ENCODE peak calls at places on chromosomes 3 and 15, in four cellular contexts. F is DND-41; P is CD4-positive, CD25-positive, alpha-beta regulatory T cell; K is heart left ventricle. L is an unnamed sample.

GRCh38 chr3:62500556-62501294 is 127.4 kb upstream of the FEZF2 start:
- DNase-seq in P (no peak), K (no peak), F (no peak), L (peak)

GRCh38 chr3:153639634-153640033 is 477.6 kb downstream of the RAP2B start:
- DNase-seq in K (no peak), P (no peak), F (no peak), L (no peak)

GRCh38 chr3:29557186-29557585 is 276.3 kb downstream of the RBMS3 start:
- DNase-seq in F (no peak), K (no peak), P (no peak), L (no peak)

GRCh38 chr3:126918223-126918622 is 64.7 kb upstream of the PLXNA1 start:
- DNase-seq in P (no peak), K (no peak), F (no peak), L (no peak)

GRCh38 chr3:149339931-149340309 is 6.5 kb upstream of the TM4SF18 start:
- DNase-seq in F (no peak), P (no peak), K (peak), L (peak)

GRCh38 chr3:42755681-42756578 is 17.1 kb downstream of the CCDC13 start:
- DNase-seq in F (no peak), K (no peak), P (no peak), L (peak)

GRCh38 chr3:129025691-129026435 is 24.8 kb downstream of the EFCC1 start:
- DNase-seq in K (peak), F (no peak), P (no peak), L (no peak)

GRCh38 chr3:113304102-113304501 is 92.7 kb downstream of the BOC start:
- DNase-seq in P (no peak), F (no peak), K (no peak), L (no peak)

GRCh38 chr3:168865022-168865551 is 769.4 kb upstream of the GOLIM4 start:
- DNase-seq in F (no peak), P (no peak), K (no peak), L (peak)

GRCh38 chr3:11385908-11386307 is 113.7 kb downstream of the ATG7 start:
- DNase-seq in F (no peak), P (no peak), K (no peak), L (peak)

GRCh38 chr3:147311716-147312115 is 94.6 kb downstream of the ZIC4 start:
- DNase-seq in P (no peak), F (no peak), K (no peak), L (no peak)

GRCh38 chr3:110248666-110249065 is 823.0 kb upstream of the NECTIN3 start:
- DNase-seq in P (no peak), K (no peak), F (no peak), L (peak)

GRCh38 chr15:26023231-26023630 is 160.1 kb upstream of the ATP10A start:
- DNase-seq in F (no peak), K (no peak), P (no peak), L (no peak)

GRCh38 chr15:52247032-52247431 is 48.6 kb downstream of the MYO5C start:
- DNase-seq in K (no peak), P (no peak), F (no peak), L (peak)

GRCh38 chr3:192795021-192795420 is 67.7 kb upstream of the FGF12 start:
- DNase-seq in P (no peak), F (no peak), K (no peak), L (no peak)

GRCh38 chr15:37764733-37765191 is 169.7 kb upstream of the TMCO5A start:
- DNase-seq in K (no peak), P (no peak), F (peak), L (peak)

GRCh38 chr3:30347679-30348216 is 258.7 kb upstream of the TGFBR2 start:
- DNase-seq in K (no peak), P (no peak), F (peak), L (peak)

GRCh38 chr15:33859992-33860545 is 108.2 kb upstream of the CHRM5 start:
- DNase-seq in F (no peak), K (no peak), P (no peak), L (no peak)

GRCh38 chr3:126807795-126808194 is 103.8 kb downstream of the CHCHD6 start:
- DNase-seq in K (no peak), F (no peak), P (no peak), L (peak)

GRCh38 chr3:127153506-127153815 is 39.5 kb upstream of the PRR23E start:
- DNase-seq in K (no peak), P (no peak), F (no peak), L (no peak)

GRCh38 chr15:96947830-96948229 is 617.3 kb downstream of the NR2F2 start:
- DNase-seq in F (no peak), P (no peak), K (no peak), L (no peak)

GRCh38 chr3:164879201-164879600 is 199.1 kb downstream of the SI start:
- DNase-seq in F (no peak), P (no peak), K (no peak), L (no peak)

GRCh38 chr3:127492426-127492825 is 98.1 kb downstream of the TPRA1 start:
- DNase-seq in F (no peak), K (no peak), P (no peak), L (no peak)

GRCh38 chr3:191414732-191415131 is 46.2 kb upstream of the PYDC2 start:
- DNase-seq in F (no peak), P (no peak), K (no peak), L (no peak)

GRCh38 chr3:105523496-105523895 is 156.8 kb downstream of the ALCAM start:
- DNase-seq in F (no peak), P (no peak), K (no peak), L (peak)

GRCh38 chr3:149489060-149489690 is 14.7 kb downstream of the TM4SF4 start:
- DNase-seq in F (no peak), K (no peak), P (no peak), L (no peak)

GRCh38 chr15:71411538-71412482 is 296.5 kb downstream of the THSD4 start:
- DNase-seq in F (no peak), P (no peak), K (no peak), L (no peak)

GRCh38 chr15:41840092-41840491 is 1.4 kb downstream of the PLA2G4B start:
- DNase-seq in P (no peak), F (no peak), K (no peak), L (no peak)
- H3K4me3 ChIP-seq in P (no peak), F (no peak), K (no peak), L (no peak)

GRCh38 chr15:101193063-101193712 is 58.7 kb downstream of the CHSY1 start:
- DNase-seq in K (peak), F (no peak), P (no peak), L (peak)
- H3K4me3 ChIP-seq in K (no peak), F (no peak), P (no peak), L (no peak)

DNA sequence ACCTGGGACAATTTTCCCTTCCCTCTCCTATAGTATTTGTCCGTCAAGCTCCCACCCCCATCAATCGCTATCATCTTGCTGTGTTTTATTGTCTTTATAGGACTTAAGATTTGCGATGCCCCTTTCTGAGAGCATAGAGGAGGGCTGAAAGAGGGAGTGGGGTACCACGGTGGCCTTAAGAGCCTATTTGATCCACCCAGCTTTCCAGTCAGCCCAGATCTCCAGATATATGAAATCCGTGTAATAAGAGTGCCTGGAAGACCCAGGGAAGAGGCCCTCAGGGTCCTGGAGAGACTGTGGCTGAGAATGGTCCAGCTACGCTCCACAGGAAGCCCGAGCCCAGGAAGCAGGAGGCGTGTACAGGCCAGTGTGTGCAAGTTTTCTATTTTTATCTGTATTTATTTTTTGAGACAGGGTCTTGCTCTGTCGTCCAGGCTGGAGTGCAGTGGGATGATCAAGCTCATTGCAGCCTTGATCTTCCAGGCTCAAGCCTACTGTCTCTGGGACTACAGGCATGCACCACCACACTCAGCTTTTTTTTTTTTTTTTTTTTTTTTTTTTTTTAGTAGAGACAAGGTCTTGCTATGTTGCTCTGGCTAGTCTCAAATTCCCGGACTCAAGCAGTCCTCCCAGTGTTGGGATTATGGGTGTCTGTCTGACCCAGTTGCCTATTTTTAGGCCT is 964 bp upstream of the NCKIPSD start:
- DNase-seq in F (no peak), K (no peak), P (no peak), L (no peak)
- H3K4me3 ChIP-seq in F (no peak), K (peak), P (peak), L (no peak)

GRCh38 chr3:66502981-66503380 is 2.2 kb upstream of the LRIG1 start:
- DNase-seq in F (no peak), P (no peak), K (no peak), L (no peak)
- H3K4me3 ChIP-seq in F (no peak), P (peak), K (no peak), L (no peak)

L was measured in fibroblast of mammary gland.